ENCODE peak calls at places on chromosomes 4 and X, in six cellular contexts. N, A, Q, M, X and E are unnamed samples.

GRCh38 chr4:8723222-8723980 is 130.8 kb downstream of the CPZ start:
- DNase-seq in N (no peak), A (peak), Q (no peak), M (no peak), X (no peak), E (no peak)

GRCh38 chr4:114272226-114272625 is 292.8 kb upstream of the ARSJ start:
- DNase-seq in N (no peak), A (no peak), Q (peak), M (no peak), X (peak), E (no peak)

GRCh38 chr4:147732516-147733193 is 767 bp downstream of the ARHGAP10 start:
- DNase-seq in N (peak), A (peak), Q (no peak), M (no peak), X (no peak), E (no peak)

GRCh38 chr4:56466910-56467283 is 520 bp upstream of the SRP72 start:
- DNase-seq in N (no peak), A (no peak), Q (no peak), M (no peak), X (no peak), E (no peak)

GRCh38 chrX:30147996-30148643 is 67.2 kb upstream of the MAGEB2 start:
- DNase-seq in N (no peak), A (no peak), Q (no peak), M (no peak), X (no peak), E (no peak)

GRCh38 chr4:4820264-4820663 is 39.2 kb upstream of the MSX1 start:
- DNase-seq in N (no peak), A (no peak), Q (no peak), M (no peak), X (no peak), E (peak)

GRCh38 chrX:45824471-45824870 is 623.8 kb upstream of the DIPK2B start:
- DNase-seq in N (no peak), A (no peak), Q (peak), M (no peak), X (peak), E (no peak)

GRCh38 chr4:56310401-56310800 is 76.9 kb downstream of the AASDH start:
- DNase-seq in N (no peak), A (no peak), Q (no peak), M (no peak), X (no peak), E (no peak)

GRCh38 chr4:42371306-42372063 is 25.8 kb upstream of the SHISA3 start:
- DNase-seq in N (peak), A (no peak), Q (peak), M (no peak), X (peak), E (peak)

GRCh38 chr4:153684182-153685073 is at the start of gene TLR2:
- DNase-seq in N (peak), A (peak), Q (no peak), M (peak), X (no peak), E (no peak)

GRCh38 chrX:151902813-151903591 is 9.7 kb upstream of the MAGEA4 start:
- DNase-seq in N (no peak), A (no peak), Q (peak), M (no peak), X (peak), E (no peak)

GRCh38 chr4:39597695-39598381 is 40.8 kb downstream of the SMIM14 start:
- DNase-seq in N (no peak), A (no peak), Q (no peak), M (no peak), X (no peak), E (no peak)

GRCh38 chr4:174154455-174154854 is 129.0 kb downstream of the FBXO8 start:
- DNase-seq in N (no peak), A (no peak), Q (peak), M (no peak), X (peak), E (no peak)

GRCh38 chr4:112153222-112153791 is 8.1 kb downstream of the FAM241A start:
- DNase-seq in N (no peak), A (no peak), Q (no peak), M (no peak), X (no peak), E (no peak)
- H3K27ac ChIP-seq in N (no peak), A (no peak), Q (no peak), M (no peak), X (no peak), E (no peak)

DNA sequence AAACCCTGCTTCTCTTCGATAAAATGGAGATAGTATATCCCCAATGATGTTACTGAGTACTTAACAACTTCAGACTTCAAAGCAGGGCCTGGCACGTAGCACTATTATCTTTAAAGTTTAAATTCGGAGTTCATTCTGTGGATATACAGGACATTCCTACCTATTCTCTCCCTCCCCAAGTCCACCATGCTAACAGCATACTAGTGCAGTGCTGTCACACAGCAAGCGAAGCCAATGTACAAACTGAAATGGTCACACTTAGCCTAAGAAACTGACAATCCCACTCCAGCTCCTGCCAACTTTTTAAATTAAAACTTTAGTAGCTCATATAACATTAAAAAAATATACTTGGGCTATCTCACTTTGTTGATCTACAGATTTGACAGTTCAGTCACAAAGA is 1.2 kb upstream of the DNAJB14 start:
- DNase-seq in N (no peak), A (no peak), Q (no peak), M (no peak), X (no peak), E (no peak)
- H3K27ac ChIP-seq in N (peak), A (peak), Q (no peak), M (peak), X (no peak), E (peak)

DNA sequence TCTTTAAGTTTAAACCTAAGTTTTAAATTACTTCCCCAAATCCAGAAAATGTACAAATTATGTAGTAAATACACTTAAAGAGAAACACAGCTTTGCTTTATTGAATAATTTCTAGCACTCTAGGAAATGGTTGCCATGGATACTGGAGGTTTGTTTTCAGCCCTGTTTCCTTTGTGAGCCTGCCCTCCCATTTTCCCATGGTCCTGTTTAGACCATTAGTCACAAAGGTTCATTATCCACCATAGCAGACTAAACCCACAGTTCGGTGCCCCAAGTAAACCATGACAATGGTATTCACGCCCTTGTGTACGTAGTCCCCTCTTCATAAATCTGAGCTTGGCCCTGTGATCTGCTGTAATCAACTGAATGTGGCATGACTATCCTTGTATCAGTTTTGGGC is 300.6 kb downstream of the LDB2 start:
- DNase-seq in N (no peak), A (no peak), Q (no peak), M (no peak), X (peak), E (no peak)
- H3K27ac ChIP-seq in N (no peak), A (no peak), Q (peak), M (no peak), X (peak), E (no peak)

DNA sequence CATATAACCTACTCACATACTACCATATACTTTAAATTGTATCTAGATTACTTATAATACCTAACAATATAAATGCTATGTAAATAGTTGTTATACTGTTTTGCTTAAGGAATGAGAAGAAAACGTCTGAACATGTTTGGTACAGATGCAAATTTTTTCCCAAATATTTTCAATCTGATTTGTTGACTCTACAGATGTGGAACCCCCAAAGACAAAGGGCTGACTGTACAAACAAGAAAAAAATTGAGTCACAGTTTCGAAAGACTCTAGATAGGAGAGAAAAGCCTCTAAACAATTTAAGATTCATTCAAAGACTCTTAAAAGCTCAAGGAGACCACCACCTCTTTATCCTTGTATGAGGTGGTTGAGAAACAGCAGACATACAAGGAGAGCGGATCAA is 142.8 kb downstream of the SLC7A11 start:
- DNase-seq in N (no peak), A (no peak), Q (no peak), M (no peak), X (no peak), E (no peak)
- H3K27ac ChIP-seq in N (no peak), A (no peak), Q (no peak), M (no peak), X (no peak), E (no peak)